ENCODE peak calls at places on chromosomes 16 and 17, in nine cellular contexts. U, P, I, X, C, T, F, S and N are unnamed samples. For H3K27me3, the result is how much of the 10 kb centered on the place peaks cover.

GRCh38 chr17:79830303-79830702 is 8.9 kb downstream of the CBX4 start:
- DNase-seq in S (no peak), U (no peak), I (no peak), T (no peak), C (no peak), P (no peak), X (no peak), F (no peak), N (no peak)

GRCh38 chr17:49931416-49931815 is 37.6 kb upstream of the DLX4 start:
- DNase-seq in T (no peak), S (no peak), C (no peak), I (no peak), U (no peak), F (no peak), P (no peak), X (no peak), N (no peak)

GRCh38 chr16:11632455-11632921 is 35.8 kb upstream of the SNN start:
- DNase-seq in P (no peak), S (peak), X (no peak), F (peak), T (no peak), U (peak), I (no peak), C (peak), N (peak)

GRCh38 chr16:22728167-22728836 is 85.7 kb upstream of the HS3ST2 start:
- DNase-seq in P (no peak), C (no peak), F (no peak), X (no peak), S (no peak), I (no peak), U (no peak), T (no peak), N (no peak)

GRCh38 chr17:8466466-8466865 is 30.8 kb downstream of the NDEL1 start:
- DNase-seq in T (no peak), C (no peak), U (no peak), F (no peak), I (no peak), S (no peak), X (no peak), P (no peak), N (no peak)

GRCh38 chr17:58330997-58331814 is 2.6 kb upstream of the TSPOAP1 start:
- DNase-seq in S (no peak), P (no peak), I (no peak), U (no peak), F (no peak), C (no peak), X (no peak), T (no peak), N (no peak)

GRCh38 chr17:69654981-69655581 is 240.6 kb downstream of the MAP2K6 start:
- DNase-seq in I (peak), U (peak), X (no peak), S (peak), C (no peak), P (no peak), T (no peak), F (no peak), N (no peak)

GRCh38 chr16:82524939-82525338 is 101.8 kb upstream of the CDH13 start:
- DNase-seq in I (no peak), X (peak), P (no peak), S (no peak), T (no peak), U (no peak), C (no peak), F (no peak), N (no peak)

GRCh38 chr17:4947411-4948165 is 742 bp downstream of the PFN1 start:
- DNase-seq in P (no peak), F (peak), U (peak), X (peak), S (no peak), I (no peak), C (peak), T (no peak), N (no peak)

GRCh38 chr16:28218109-28218508 is 6.3 kb upstream of the XPO6 start:
- DNase-seq in T (no peak), U (peak), C (peak), P (peak), S (no peak), F (no peak), X (peak), I (peak), N (no peak)

GRCh38 chr16:3965306-3965705 is 84.8 kb upstream of the CREBBP start:
- DNase-seq in I (no peak), C (no peak), T (no peak), F (no peak), U (no peak), X (no peak), P (no peak), S (no peak), N (no peak)

GRCh38 chr17:50027639-50028206 is 28.2 kb upstream of the ITGA3 start:
- DNase-seq in F (peak), C (no peak), X (no peak), I (peak), S (peak), T (peak), P (no peak), U (peak), N (no peak)

GRCh38 chr16:30439720-30440348 is 5.8 kb downstream of the SEPHS2 start:
- DNase-seq in P (no peak), I (no peak), F (no peak), C (no peak), U (no peak), S (no peak), T (no peak), X (no peak), N (no peak)

GRCh38 chr17:76725580-76726230 is 701 bp downstream of the JMJD6 start:
- DNase-seq in C (peak), X (peak), S (no peak), F (peak), T (peak), I (no peak), P (peak), U (no peak), N (peak)

GRCh38 chr16:85238233-85238647 is 126.0 kb upstream of the CIBAR2 start:
- DNase-seq in F (peak), P (no peak), T (peak), S (no peak), U (peak), C (peak), I (no peak), X (no peak), N (peak)

GRCh38 chr17:71180801-71181385 is 939.9 kb upstream of the SOX9 start:
- DNase-seq in I (peak), S (peak), F (peak), U (peak), X (peak), T (no peak), C (no peak), P (no peak), N (no peak)

GRCh38 chr16:72221216-72221995 is 49.5 kb upstream of the PMFBP1 start:
- DNase-seq in T (no peak), I (no peak), X (no peak), U (no peak), C (no peak), S (no peak), F (no peak), P (no peak), N (no peak)

GRCh38 chr17:78176548-78177025 is 8.2 kb downstream of the SYNGR2 start:
- DNase-seq in X (peak), T (no peak), P (peak), U (peak), I (peak), S (no peak), F (peak), C (peak), N (peak)

GRCh38 chr16:79150128-79150527 is 450.4 kb downstream of the MAF start:
- DNase-seq in S (no peak), I (no peak), U (no peak), F (no peak), C (peak), P (no peak), T (no peak), X (no peak), N (no peak)

GRCh38 chr17:78999947-79000395 is 9.6 kb downstream of the CANT1 start:
- DNase-seq in I (no peak), C (no peak), S (no peak), U (no peak), X (no peak), P (no peak), T (no peak), F (no peak), N (no peak)

GRCh38 chr17:21460358-21460757 is 84.2 kb downstream of the KCNJ12 start:
- DNase-seq in P (no peak), U (peak), S (no peak), C (no peak), T (no peak), F (no peak), X (no peak), I (no peak), N (peak)

GRCh38 chr17:51423421-51424160 is 163.2 kb downstream of the UTP18 start:
- DNase-seq in C (no peak), I (peak), S (no peak), P (no peak), F (no peak), X (no peak), U (no peak), T (no peak), N (no peak)

GRCh38 chr17:44279586-44280344 is 11.8 kb upstream of the SLC4A1 start:
- DNase-seq in U (peak), S (peak), P (no peak), C (no peak), F (peak), I (peak), T (peak), X (peak), N (peak)

GRCh38 chr16:87541882-87542234 is 49.0 kb upstream of the ZCCHC14 start:
- DNase-seq in P (no peak), T (peak), C (no peak), F (no peak), X (no peak), S (no peak), I (no peak), U (peak), N (no peak)

GRCh38 chr16:59021751-59022150 is 287.6 kb upstream of the GOT2 start:
- DNase-seq in P (no peak), S (peak), F (no peak), C (no peak), I (no peak), T (no peak), U (no peak), X (no peak), N (no peak)

GRCh38 chr16:11310997-11311561 is 29.9 kb upstream of the PRM1 start:
- DNase-seq in U (no peak), S (no peak), P (no peak), F (no peak), C (no peak), X (no peak), I (no peak), T (no peak), N (no peak)

GRCh38 chr17:46030752-46031151 is 31.7 kb downstream of the STH start:
- DNase-seq in C (no peak), S (no peak), I (no peak), F (no peak), T (no peak), X (no peak), P (no peak), U (no peak), N (no peak)

GRCh38 chr16:79811541-79811940 is 211.0 kb upstream of the MAF start:
- DNase-seq in T (no peak), U (peak), X (no peak), C (no peak), S (no peak), P (no peak), I (peak), F (no peak), N (no peak)

GRCh38 chr16:58487566-58488351 is 12.2 kb upstream of the NDRG4 start:
- DNase-seq in T (no peak), U (peak), S (peak), F (peak), X (peak), C (peak), P (peak), I (peak), N (peak)

GRCh38 chr17:67834634-67835033 is 9.3 kb downstream of the BPTF start:
- DNase-seq in U (no peak), I (no peak), S (no peak), F (no peak), X (no peak), T (no peak), C (no peak), P (no peak), N (no peak)

GRCh38 chr16:67531247-67531646 is 2.6 kb downstream of the RIPOR1 start:
- DNase-seq in T (no peak), C (no peak), I (no peak), X (no peak), U (no peak), S (no peak), P (no peak), F (no peak), N (no peak)
- H3K27me3 ChIP-seq in T (under half), C (under half), I (under half), X (under half), U (under half), S (under half), P (under half), F (under half), N (under half)

GRCh38 chr17:64326420-64327054 is 63.5 kb upstream of the TEX2 start:
- DNase-seq in X (peak), T (peak), F (peak), U (no peak), I (peak), C (no peak), P (no peak), S (peak), N (peak)

GRCh38 chr17:64327201-64327930 is 63.3 kb downstream of the PECAM1 start:
- DNase-seq in I (no peak), T (no peak), U (no peak), S (no peak), C (no peak), X (no peak), P (no peak), F (peak), N (no peak)

GRCh38 chr17:64326030-64326419 is 63.0 kb upstream of the TEX2 start:
- DNase-seq in X (no peak), U (no peak), S (no peak), I (no peak), T (no peak), P (no peak), F (no peak), C (no peak), N (no peak)

GRCh38 chr17:64320613-64321553 is 57.8 kb upstream of the TEX2 start:
- DNase-seq in I (peak), X (peak), P (no peak), S (no peak), U (peak), F (peak), T (no peak), C (peak), N (peak)

DNA sequence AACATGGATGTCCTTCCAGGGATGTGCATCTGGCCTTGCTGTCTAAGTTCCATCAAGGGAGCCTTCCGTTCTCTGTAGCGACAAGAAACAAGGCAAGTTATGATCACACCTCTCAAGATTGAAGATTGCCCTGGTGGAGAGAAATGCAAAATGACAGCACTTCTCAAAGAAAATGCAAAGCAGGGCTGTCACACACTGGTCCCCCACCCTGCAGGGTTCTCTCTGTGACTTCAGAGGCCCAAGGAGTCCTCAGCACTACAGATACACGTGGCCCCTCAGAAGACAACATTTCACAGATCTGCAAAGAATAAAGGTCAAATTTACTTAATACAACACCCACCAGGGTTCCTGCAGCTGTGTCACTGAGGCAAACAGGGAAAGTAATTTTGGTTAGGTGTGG is 60.7 kb upstream of the TEX2 start:
- DNase-seq in U (no peak), P (no peak), C (no peak), X (no peak), F (no peak), I (no peak), T (no peak), S (no peak), N (no peak)
- TF ChIP-seq CTCF in U (no peak), P (no peak), C (no peak), X (no peak), F (no peak), I (no peak), T (no peak), S (no peak), N (no peak)

DNA sequence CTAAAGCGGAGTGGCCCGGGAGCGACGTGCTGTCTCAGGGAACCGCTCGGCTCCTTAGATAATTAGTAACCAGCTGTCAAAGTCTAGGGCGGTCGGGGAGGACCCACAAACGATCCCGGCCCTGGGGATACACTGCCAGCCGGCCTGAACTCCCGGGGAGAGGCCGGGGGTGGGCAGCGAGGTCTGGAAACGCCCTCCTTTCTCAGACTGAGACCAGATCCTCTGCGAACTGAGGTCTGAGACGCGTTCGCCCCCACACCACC is 1.3 kb downstream of the HNF1B start:
- DNase-seq in I (no peak), U (no peak), X (no peak), P (no peak), S (no peak), C (peak), F (no peak), T (no peak), N (no peak)
- H3K27me3 ChIP-seq in I (half or more), U (half or more), X (under half), P (under half), S (under half), C (under half), F (under half), T (under half), N (under half)

GRCh38 chr16:1534021-1535020 is 855 bp downstream of the TMEM204 start:
- DNase-seq in T (no peak), C (no peak), P (no peak), I (no peak), S (no peak), F (peak), X (no peak), U (no peak), N (no peak)
- TF ChIP-seq CTCF in T (no peak), C (no peak), P (no peak), I (no peak), S (no peak), F (no peak), X (no peak), U (no peak), N (no peak)

DNA sequence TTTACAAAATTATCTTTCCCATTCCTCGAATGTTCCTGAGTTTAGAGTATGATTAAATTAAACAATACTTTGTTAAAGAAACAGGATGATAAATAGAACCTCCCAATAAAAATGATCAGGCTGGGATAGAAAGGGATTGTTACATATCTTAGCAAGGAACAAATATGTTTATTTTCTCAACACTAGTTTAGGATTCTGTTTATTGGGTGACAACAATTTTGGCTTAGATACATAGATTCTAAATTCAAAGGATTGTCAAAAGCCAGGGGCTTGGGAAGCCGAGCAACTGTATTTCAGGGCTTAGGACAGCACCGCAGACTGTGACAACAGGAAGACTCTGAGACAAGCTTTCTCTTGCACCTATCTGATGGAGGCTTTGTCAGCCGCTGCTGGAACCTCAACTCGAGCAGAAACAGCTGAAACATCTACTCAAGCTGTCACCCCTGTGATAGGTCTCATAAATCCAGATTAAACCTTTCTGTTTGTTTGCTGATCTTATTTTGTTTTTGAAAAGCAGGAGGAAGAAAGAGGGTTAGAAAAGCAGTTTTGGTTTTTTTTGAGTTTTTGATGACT is 562.8 kb upstream of the ZFHX3 start:
- DNase-seq in I (no peak), P (no peak), X (no peak), F (no peak), U (no peak), S (no peak), T (no peak), C (no peak), N (no peak)
- H3K27me3 ChIP-seq in I (under half), P (under half), X (under half), F (under half), U (under half), S (under half), T (under half), C (under half), N (under half)

GRCh38 chr17:81429813-81430510 is 34.7 kb downstream of the BAHCC1 start:
- DNase-seq in C (peak), F (peak), P (no peak), T (no peak), I (no peak), U (no peak), S (no peak), X (no peak), N (no peak)
- TF ChIP-seq CTCF in C (no peak), F (peak), P (no peak), T (no peak), I (no peak), U (peak), S (no peak), X (no peak), N (no peak)

DNA sequence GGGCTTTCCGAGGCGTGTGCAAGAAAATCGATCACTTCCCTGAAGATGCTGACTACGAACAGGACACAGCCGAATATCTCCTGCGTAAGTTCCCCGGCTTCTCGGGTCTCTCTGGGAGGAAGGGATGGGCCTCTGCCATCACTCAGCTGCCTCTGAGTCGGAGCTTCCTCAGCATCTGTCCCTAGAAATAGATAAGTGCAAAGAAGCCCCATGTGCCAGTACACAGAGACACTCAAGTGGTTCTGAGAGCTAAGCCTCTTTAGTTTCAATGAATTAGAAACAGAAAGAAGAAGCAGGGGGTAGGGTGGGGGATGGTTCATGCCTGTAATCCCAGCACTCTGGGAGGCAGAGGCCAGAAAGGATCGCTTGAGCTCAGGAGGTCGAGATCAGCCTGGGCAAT is 90.6 kb downstream of the CACNG3 start:
- DNase-seq in C (no peak), U (no peak), P (no peak), T (no peak), S (no peak), X (no peak), I (no peak), F (no peak), N (no peak)
- H3K27me3 ChIP-seq in C (under half), U (under half), P (under half), T (under half), S (under half), X (under half), I (under half), F (under half), N (under half)

GRCh38 chr17:73194514-73195222 is 1.8 kb downstream of the COG1 start:
- DNase-seq in U (peak), S (no peak), X (no peak), T (no peak), F (no peak), P (no peak), I (peak), C (no peak), N (no peak)

GRCh38 chr17:73197141-73197540 is 4.3 kb downstream of the COG1 start:
- DNase-seq in U (no peak), S (no peak), F (no peak), X (no peak), C (no peak), T (no peak), I (no peak), P (no peak), N (no peak)

GRCh38 chr17:73198201-73198929 is 5.5 kb downstream of the COG1 start:
- DNase-seq in X (no peak), U (no peak), C (no peak), P (no peak), T (no peak), S (no peak), F (no peak), I (no peak), N (no peak)

GRCh38 chr17:73198930-73199260 is 6.0 kb downstream of the COG1 start:
- DNase-seq in I (no peak), X (no peak), P (no peak), T (no peak), S (no peak), F (no peak), U (no peak), C (no peak), N (no peak)

GRCh38 chr17:73196500-73196899 is 3.6 kb downstream of the COG1 start:
- DNase-seq in U (peak), S (no peak), F (no peak), C (no peak), X (peak), P (no peak), I (no peak), T (no peak), N (no peak)
- TF ChIP-seq CTCF in U (peak), S (peak), F (no peak), C (peak), X (no peak), P (no peak), I (peak), T (no peak), N (no peak)

DNA sequence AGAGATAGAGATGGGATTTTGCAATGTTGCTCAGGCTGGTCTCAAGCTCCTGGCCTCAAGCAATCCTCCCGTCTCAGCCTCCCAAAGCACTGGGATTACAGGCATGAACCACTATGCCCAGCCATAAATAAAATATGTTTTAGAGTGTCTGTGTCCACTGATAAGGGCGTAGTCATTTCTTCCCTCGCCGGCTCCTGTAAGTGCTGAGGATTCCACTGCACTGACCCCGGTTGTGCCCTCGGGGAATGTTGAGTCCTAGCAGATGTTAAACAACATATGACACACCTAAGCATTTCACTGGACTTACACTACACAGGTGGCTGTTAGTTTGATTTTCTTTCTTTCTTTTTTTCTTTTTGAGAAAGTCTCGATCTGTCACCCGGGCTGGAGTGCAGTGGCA is 5.6 kb upstream of the SHMT1 start:
- DNase-seq in C (peak), F (no peak), P (no peak), X (no peak), T (no peak), I (peak), S (no peak), U (no peak), N (no peak)
- H3K27me3 ChIP-seq in C (under half), F (under half), P (under half), X (under half), T (under half), I (under half), S (under half), U (under half), N (under half)